ENCODE peak calls at places on chromosomes 4 and X, in five cellular contexts. H is Panc1; A is CD8-positive, alpha-beta T cell; C is PC-9; D is stomach. K is an unnamed sample.

GRCh38 chrX:103687696-103688191 is 1.2 kb upstream of the MORF4L2 start:
- DNase-seq in H (peak; percentile 77), A (peak; percentile 48), C (peak; percentile 56), D (peak; percentile 54), K (peak; percentile 90)

GRCh38 chr4:6582889-6583504 is 8.0 kb downstream of the MAN2B2 start:
- DNase-seq in H (no peak), A (no peak), C (peak; percentile 68), D (no peak), K (no peak)

GRCh38 chr4:20839957-20840356 is 139.7 kb downstream of the PACRGL start:
- DNase-seq in H (no peak), A (no peak), C (peak; percentile 54), D (no peak), K (no peak)

GRCh38 chr4:105075045-105075444 is 71.6 kb upstream of the TET2 start:
- DNase-seq in H (no peak), A (no peak), C (no peak), D (no peak), K (no peak)

GRCh38 chrX:132983496-132983895 is 25.1 kb upstream of the HS6ST2 start:
- DNase-seq in H (no peak), A (no peak), C (no peak), D (no peak), K (no peak)

GRCh38 chr4:119314356-119314755 is 7.6 kb downstream of the FABP2 start:
- DNase-seq in H (no peak), A (peak; percentile 35), C (no peak), D (no peak), K (peak; percentile 48)

GRCh38 chr4:117085185-117085701 is at the start of gene TRAM1L1:
- DNase-seq in H (no peak), A (no peak), C (no peak), D (peak; percentile 64), K (peak; percentile 64)

GRCh38 chr4:25172964-25173917 is 13.0 kb upstream of the SEPSECS start:
- DNase-seq in H (peak; percentile 89), A (no peak), C (peak; percentile 92), D (no peak), K (peak; percentile 86)

GRCh38 chrX:13428055-13428786 is 108.4 kb upstream of the ATXN3L start:
- DNase-seq in H (peak; percentile 64), A (no peak), C (peak; percentile 88), D (no peak), K (peak; percentile 1)

GRCh38 chrX:103063191-103063845 is 653 bp downstream of the BEX1 start:
- DNase-seq in H (no peak), A (no peak), C (no peak), D (no peak), K (no peak)

GRCh38 chr4:142331646-142332045 is 514.5 kb downstream of the INPP4B start:
- DNase-seq in H (no peak), A (no peak), C (no peak), D (no peak), K (no peak)

GRCh38 chrX:22060451-22060940 is 28.4 kb downstream of the PHEX start:
- DNase-seq in H (no peak), A (no peak), C (peak; percentile 95), D (no peak), K (no peak)

GRCh38 chrX:42680651-42681050 is 97.3 kb downstream of the PPP1R2C start:
- DNase-seq in H (no peak), A (no peak), C (no peak), D (no peak), K (peak; percentile 43)

GRCh38 chr4:173367946-173368345 is 2.8 kb upstream of the SAP30 start:
- DNase-seq in H (no peak), A (no peak), C (no peak), D (no peak), K (no peak)

GRCh38 chr4:169492436-169493163 is 119.8 kb downstream of the NEK1 start:
- DNase-seq in H (no peak), A (peak; percentile 6), C (no peak), D (peak; percentile 36), K (no peak)

GRCh38 chrX:20454117-20454516 is 187.4 kb upstream of the RPS6KA3 start:
- DNase-seq in H (no peak), A (no peak), C (no peak), D (no peak), K (no peak)

GRCh38 chr4:166594326-166594946 is 639.9 kb downstream of the SPOCK3 start:
- DNase-seq in H (peak; percentile 10), A (no peak), C (no peak), D (peak; percentile 37), K (peak; percentile 13)

GRCh38 chr4:83013420-83013867 is 2.8 kb upstream of the LIN54 start:
- DNase-seq in H (no peak), A (no peak), C (no peak), D (no peak), K (no peak)

GRCh38 chr4:88933414-88933813 is 123.6 kb downstream of the FAM13A start:
- DNase-seq in H (no peak), A (no peak), C (no peak), D (no peak), K (no peak)

GRCh38 chrX:23803931-23804381 is 21.0 kb downstream of the SAT1 start:
- DNase-seq in H (no peak), A (no peak), C (peak; percentile 98), D (peak; percentile 46), K (peak; percentile 22)

GRCh38 chrX:23805379-23805778 is 22.4 kb downstream of the SAT1 start:
- DNase-seq in H (no peak), A (no peak), C (no peak), D (peak; percentile 31), K (no peak)

GRCh38 chrX:23799469-23800065 is 16.6 kb downstream of the SAT1 start:
- DNase-seq in H (no peak), A (no peak), C (no peak), D (no peak), K (no peak)

GRCh38 chrX:23802431-23802830 is 19.5 kb downstream of the SAT1 start:
- DNase-seq in H (no peak), A (no peak), C (no peak), D (no peak), K (no peak)

DNA sequence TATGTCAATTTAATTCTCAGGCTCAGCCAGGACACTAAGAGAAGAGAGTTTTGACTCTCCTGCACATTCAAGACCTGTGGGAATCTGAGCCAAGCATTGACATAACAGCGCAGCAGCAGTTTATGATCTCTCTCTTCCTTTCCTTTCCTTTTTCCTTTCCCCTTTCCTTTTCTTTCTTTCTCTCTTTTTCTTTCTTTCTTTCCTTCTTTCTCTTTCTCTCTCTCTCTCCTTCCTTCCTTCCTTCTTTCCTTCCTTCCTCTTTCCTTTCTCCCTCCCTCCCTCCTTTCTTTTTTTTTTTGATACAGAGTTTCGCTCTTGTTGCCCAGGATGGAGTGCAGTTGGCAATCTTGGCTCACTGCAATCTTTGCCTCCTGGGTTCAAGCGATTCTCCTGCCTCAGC is 21.6 kb downstream of the SAT1 start:
- DNase-seq in H (no peak), A (no peak), C (no peak), D (no peak), K (no peak)
- H3K27ac ChIP-seq in H (peak overlapping the region; percentile 63), A (no peak overlapping the region), C (peak overlapping the region; percentile 100), D (peak overlapping the region; percentile 73), K (no peak overlapping the region)

DNA sequence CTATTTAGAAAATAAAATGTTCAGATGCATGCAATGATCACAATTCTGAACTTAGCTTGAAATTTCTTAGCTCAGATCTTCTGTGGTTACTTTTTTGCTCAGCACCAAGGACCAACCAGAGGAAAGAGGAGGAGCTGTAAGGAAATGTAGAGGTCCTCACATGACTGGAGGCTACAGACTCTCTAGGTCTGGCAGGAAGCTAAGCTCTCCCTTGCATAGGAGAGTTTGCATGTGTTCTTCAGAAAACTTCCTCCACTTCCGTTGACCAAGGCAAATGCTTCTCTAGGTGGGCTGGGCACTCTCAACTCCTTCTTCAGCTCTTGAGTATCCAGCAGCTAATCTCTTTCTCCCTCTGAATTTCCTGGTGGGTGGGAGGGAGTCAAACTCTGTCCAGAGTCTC is 119.6 kb downstream of the BTC start:
- DNase-seq in H (no peak), A (no peak), C (no peak), D (no peak), K (no peak)
- H3K4me1 ChIP-seq in H (no peaks in the 10 kb centered on the region), A (no peaks in the 10 kb centered on the region), C (peaks cover 11% of the 10 kb centered on the region), D (peaks cover 11% of the 10 kb centered on the region), K (no peaks in the 10 kb centered on the region)

GRCh38 chrX:87582453-87582852 is 64.9 kb downstream of the KLHL4 start:
- DNase-seq in H (no peak), A (no peak), C (no peak), D (no peak), K (no peak)

GRCh38 chrX:87578978-87579377 is 61.4 kb downstream of the KLHL4 start:
- DNase-seq in H (no peak), A (no peak), C (no peak), D (no peak), K (no peak)

GRCh38 chrX:87580862-87581261 is 63.3 kb downstream of the KLHL4 start:
- DNase-seq in H (no peak), A (no peak), C (no peak), D (no peak), K (no peak)

GRCh38 chrX:87583679-87584078 is 66.1 kb downstream of the KLHL4 start:
- DNase-seq in H (no peak), A (peak; percentile 5), C (no peak), D (peak; percentile 32), K (peak; percentile 34)
- TF ChIP-seq CTCF in H (peak; percentile 55), A (no peak), C (peak; percentile 65), D (peak; percentile 25), K (peak; percentile 21)

GRCh38 chr4:15681372-15682339 is at the start of gene FAM200B:
- DNase-seq in H (peak; percentile 91), A (peak; percentile 97), C (peak; percentile 93), D (peak; percentile 100), K (peak; percentile 99)

GRCh38 chr4:15684498-15684897 is 2.9 kb downstream of the FAM200B start:
- DNase-seq in H (no peak), A (no peak), C (no peak), D (no peak), K (no peak)

GRCh38 chr4:15682340-15682725 is 706 bp downstream of the FAM200B start:
- DNase-seq in H (no peak), A (no peak), C (no peak), D (no peak), K (no peak)

GRCh38 chr4:15681067-15681371 is 608 bp upstream of the FAM200B start:
- DNase-seq in H (no peak), A (no peak), C (no peak), D (no peak), K (no peak)

DNA sequence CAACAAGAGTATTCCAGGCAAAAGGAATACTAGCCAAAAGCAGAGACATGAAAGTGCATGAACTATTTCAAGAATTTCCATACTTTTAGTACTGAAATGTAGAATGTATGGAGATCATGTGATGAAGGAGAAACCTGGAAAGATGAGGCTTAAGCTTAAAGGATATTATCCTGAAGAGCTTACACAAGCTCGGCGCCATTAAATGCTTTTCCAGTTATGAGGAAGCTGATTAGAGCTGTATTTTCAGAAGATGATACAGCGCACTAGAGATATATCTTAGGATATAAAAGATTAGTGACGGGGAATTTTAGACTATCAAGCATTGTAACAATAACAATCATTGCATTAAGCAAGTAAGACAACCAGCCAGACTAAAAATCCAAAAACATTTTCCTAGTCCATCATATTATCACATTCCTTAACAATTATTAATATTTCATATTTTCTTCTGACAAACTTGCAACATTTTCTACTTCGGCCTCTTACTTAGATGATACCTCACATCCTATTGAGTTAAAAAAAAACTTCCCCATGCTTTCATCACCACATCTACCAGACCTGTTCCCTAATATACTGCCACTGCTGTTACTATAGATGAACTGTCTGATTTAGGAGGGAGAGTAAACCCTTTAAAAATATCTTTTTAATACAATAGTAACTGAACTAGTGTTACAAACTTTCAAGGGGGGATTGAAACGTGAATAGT is 1.3 kb downstream of the FAM200B start:
- DNase-seq in H (no peak), A (no peak), C (no peak), D (no peak), K (no peak)
- H3K27ac ChIP-seq in H (peak overlapping the region; percentile 99), A (peak overlapping the region; percentile 85), C (peak overlapping the region; percentile 87), D (peak overlapping the region; percentile 94), K (no peak overlapping the region)

K was measured in adrenal gland.